ENCODE peak calls at places on chromosome 1, in five cellular contexts. D is bronchial epithelial cell; Q is ELF-1; U is stimulated activated naive CD8-positive, alpha-beta T cell treated with anti-CD3 and anti-CD28 coated beads, Interleukin-15, amount 100 ng/mL, for 72 hours; X is activated CD4-positive, alpha-beta T cell treated with anti-CD3 and anti-CD28 coated beads for 48 hours. T is an unnamed sample.

GRCh38 chr1:97980530-97980929 is 59.7 kb upstream of the DPYD start:
- DNase-seq in D (no peak), Q (no peak), U (no peak), X (no peak), T (no peak)

GRCh38 chr1:6386371-6386949 is 7.1 kb downstream of the ACOT7 start:
- DNase-seq in D (peak), Q (peak), U (no peak), X (no peak), T (no peak)

GRCh38 chr1:89390707-89391106 is 26.8 kb downstream of the GBP6 start:
- DNase-seq in D (no peak), Q (no peak), U (no peak), X (no peak), T (no peak)

GRCh38 chr1:179441456-179441855 is 75.7 kb downstream of the AXDND1 start:
- DNase-seq in D (no peak), Q (no peak), U (no peak), X (no peak), T (no peak)

GRCh38 chr1:119631433-119632102 is 16.5 kb downstream of the ZNF697 start:
- DNase-seq in D (peak), Q (peak), U (no peak), X (no peak), T (peak)

GRCh38 chr1:203395746-203396145 is 44.8 kb upstream of the FMOD start:
- DNase-seq in D (no peak), Q (no peak), U (no peak), X (no peak), T (no peak)

GRCh38 chr1:219701453-219701852 is 88.5 kb upstream of the ZC3H11B start:
- DNase-seq in D (no peak), Q (no peak), U (no peak), X (no peak), T (no peak)

GRCh38 chr1:151142411-151143056 is 3.9 kb downstream of the SEMA6C start:
- DNase-seq in D (no peak), Q (no peak), U (no peak), X (no peak), T (no peak)

GRCh38 chr1:53145942-53146708 is 3.7 kb upstream of the SLC1A7 start:
- DNase-seq in D (peak), Q (peak), U (no peak), X (no peak), T (peak)

GRCh38 chr1:170309389-170310013 is 163.7 kb downstream of the NTMT2 start:
- DNase-seq in D (peak), Q (peak), U (no peak), X (no peak), T (peak)

GRCh38 chr1:22872971-22873664 is 99.5 kb downstream of the LACTBL1 start:
- DNase-seq in D (peak), Q (no peak), U (no peak), X (no peak), T (no peak)

GRCh38 chr1:905071-905749 is 18.5 kb upstream of the SAMD11 start:
- DNase-seq in D (no peak), Q (peak), U (peak), X (peak), T (no peak)

GRCh38 chr1:43270421-43271095 is 775 bp downstream of the TMEM125 start:
- DNase-seq in D (peak), Q (peak), U (peak), X (peak), T (no peak)

GRCh38 chr1:155082301-155082940 is 3.8 kb downstream of the EFNA3 start:
- DNase-seq in D (no peak), Q (no peak), U (no peak), X (peak), T (no peak)

GRCh38 chr1:209104646-209105045 is 478.9 kb upstream of the CAMK1G start:
- DNase-seq in D (no peak), Q (no peak), U (no peak), X (no peak), T (no peak)

GRCh38 chr1:169631249-169631648 is 1.3 kb upstream of the SELP start:
- DNase-seq in D (no peak), Q (no peak), U (no peak), X (no peak), T (no peak)